ENCODE peak calls at places on chromosomes 2 and 18, in four cellular contexts. U, Y, T and Z are unnamed samples. For H3K9me3, the result is how much of the 10 kb centered on the place peaks cover.

GRCh38 chr2:226137201-226137811 is 662.3 kb downstream of the IRS1 start:
- DNase-seq in T (no peak), U (no peak), Y (peak), Z (no peak)

GRCh38 chr18:80159713-80160636 is 50.9 kb downstream of the ADNP2 start:
- DNase-seq in T (peak), Y (no peak), U (no peak), Z (no peak)

GRCh38 chr2:100278501-100278900 is 43.8 kb downstream of the LONRF2 start:
- DNase-seq in T (no peak), U (no peak), Y (no peak), Z (no peak)

GRCh38 chr2:4101938-4102337 is 398.6 kb downstream of the DCDC2C start:
- DNase-seq in Y (no peak), U (no peak), T (no peak), Z (no peak)

GRCh38 chr18:30088238-30088637 is 954.3 kb downstream of the DSC3 start:
- DNase-seq in U (no peak), T (no peak), Y (no peak), Z (no peak)

GRCh38 chr2:169439900-169440299 is 39.4 kb upstream of the BBS5 start:
- DNase-seq in T (no peak), U (no peak), Y (no peak), Z (no peak)

GRCh38 chr2:5766051-5766450 is 73.9 kb downstream of the SOX11 start:
- DNase-seq in T (no peak), Y (peak), U (no peak), Z (no peak)

GRCh38 chr2:219309278-219309677 is at the start of gene PTPRN:
- DNase-seq in U (no peak), T (no peak), Y (peak), Z (peak)

GRCh38 chr2:229821353-229821752 is 100.5 kb downstream of the TRIP12 start:
- DNase-seq in U (no peak), T (no peak), Y (no peak), Z (no peak)

GRCh38 chr2:188158337-188159100 is 133.2 kb upstream of the GULP1 start:
- DNase-seq in Y (peak), T (no peak), U (no peak), Z (no peak)

GRCh38 chr18:34595673-34596072 is 114.4 kb upstream of the DTNA start:
- DNase-seq in T (no peak), Y (peak), U (peak), Z (no peak)

GRCh38 chr2:38997784-38998183 is 108.1 kb downstream of the ARHGEF33 start:
- DNase-seq in U (no peak), Y (peak), T (no peak), Z (no peak)

GRCh38 chr2:231900486-231900942 is 25.7 kb downstream of the NPPC start:
- DNase-seq in T (peak), U (peak), Y (peak), Z (no peak)

GRCh38 chr2:238260879-238261278 is 21.0 kb upstream of the HES6 start:
- DNase-seq in T (peak), Y (peak), U (no peak), Z (no peak)

GRCh38 chr2:238261718-238262375 is 22.0 kb upstream of the HES6 start:
- DNase-seq in T (peak), U (no peak), Y (no peak), Z (no peak)

GRCh38 chr2:238257786-238258700 is 18.2 kb upstream of the HES6 start:
- DNase-seq in T (no peak), Y (no peak), U (no peak), Z (no peak)

GRCh38 chr2:238256594-238257104 is 16.8 kb upstream of the HES6 start:
- DNase-seq in Y (peak), T (peak), U (peak), Z (peak)

GRCh38 chr2:238259085-238260020 is 19.5 kb upstream of the HES6 start:
- DNase-seq in U (no peak), T (peak), Y (no peak), Z (peak)
- TF ChIP-seq CTCF in U (no peak), T (no peak), Y (peak), Z (no peak)

DNA sequence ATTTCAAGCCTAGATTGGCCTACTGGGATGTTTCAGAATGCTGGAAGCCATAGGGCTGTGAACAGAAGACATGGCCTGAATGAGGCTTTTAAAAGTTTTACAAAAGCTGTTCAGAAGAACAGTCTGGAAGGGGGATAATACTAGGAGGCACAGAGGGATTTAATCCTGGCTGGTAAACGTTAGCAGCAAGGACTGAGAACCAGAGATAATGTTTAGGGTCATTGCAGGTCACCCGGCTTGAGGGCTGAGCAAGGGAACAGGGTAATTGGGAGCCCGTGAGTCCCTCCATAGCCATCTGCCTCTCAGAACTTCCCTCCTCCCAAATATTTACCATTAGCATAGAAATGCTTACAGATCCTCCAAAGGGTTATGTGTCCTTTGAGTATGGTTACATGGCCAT is 765.4 kb downstream of the TMEM182 start:
- DNase-seq in T (no peak), Y (no peak), U (no peak), Z (no peak)
- H3K9me3 ChIP-seq in T (under half), Y (under half), U (under half), Z (under half)

GRCh38 chr2:41241325-41242000 is 789.6 kb upstream of the SLC8A1 start:
- DNase-seq in U (no peak), Y (no peak), T (no peak), Z (no peak)
- TF ChIP-seq CTCF in U (no peak), Y (no peak), T (no peak), Z (no peak)

GRCh38 chr2:105828543-105828942 is 83.8 kb downstream of the NCK2 start:
- DNase-seq in U (no peak), T (no peak), Y (no peak), Z (no peak)
- H3K9me3 ChIP-seq in U (under half), T (under half), Y (under half), Z (under half)

DNA sequence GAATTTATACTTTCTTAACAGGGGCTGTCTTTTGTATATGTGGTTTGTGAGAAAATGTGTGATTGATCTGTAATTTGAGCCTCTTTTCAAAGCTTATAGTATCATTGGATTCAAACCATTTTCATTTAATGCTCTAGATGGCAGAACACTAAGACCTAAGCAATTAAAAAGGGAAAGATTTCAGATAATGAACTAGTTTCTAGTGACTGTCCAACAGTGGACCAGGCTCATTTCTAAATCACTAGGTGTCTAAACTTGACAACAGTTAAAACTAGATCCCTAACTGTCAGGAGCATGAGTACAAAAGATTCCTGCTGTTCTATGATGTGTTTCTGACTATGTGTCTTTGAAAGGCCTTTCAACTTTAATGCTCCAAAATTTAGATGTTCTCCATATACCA is 54.6 kb downstream of the ANKRD44 start:
- DNase-seq in T (no peak), Y (no peak), U (no peak), Z (no peak)
- TF ChIP-seq CTCF in T (no peak), Y (no peak), U (no peak), Z (no peak)

GRCh38 chr2:159722580-159722979 is 10.3 kb downstream of the MARCHF7 start:
- DNase-seq in U (no peak), T (no peak), Y (no peak), Z (no peak)
- H3K9me3 ChIP-seq in U (under half), T (under half), Y (under half), Z (under half)

GRCh38 chr2:166181813-166182154 is 54.0 kb upstream of the SCN1A start:
- DNase-seq in T (no peak), Y (no peak), U (no peak), Z (no peak)

GRCh38 chr2:166179201-166179600 is 51.4 kb upstream of the SCN1A start:
- DNase-seq in T (no peak), Y (no peak), U (no peak), Z (no peak)

GRCh38 chr2:166184789-166185188 is 57.0 kb upstream of the SCN1A start:
- DNase-seq in Y (no peak), U (no peak), T (no peak), Z (no peak)

DNA sequence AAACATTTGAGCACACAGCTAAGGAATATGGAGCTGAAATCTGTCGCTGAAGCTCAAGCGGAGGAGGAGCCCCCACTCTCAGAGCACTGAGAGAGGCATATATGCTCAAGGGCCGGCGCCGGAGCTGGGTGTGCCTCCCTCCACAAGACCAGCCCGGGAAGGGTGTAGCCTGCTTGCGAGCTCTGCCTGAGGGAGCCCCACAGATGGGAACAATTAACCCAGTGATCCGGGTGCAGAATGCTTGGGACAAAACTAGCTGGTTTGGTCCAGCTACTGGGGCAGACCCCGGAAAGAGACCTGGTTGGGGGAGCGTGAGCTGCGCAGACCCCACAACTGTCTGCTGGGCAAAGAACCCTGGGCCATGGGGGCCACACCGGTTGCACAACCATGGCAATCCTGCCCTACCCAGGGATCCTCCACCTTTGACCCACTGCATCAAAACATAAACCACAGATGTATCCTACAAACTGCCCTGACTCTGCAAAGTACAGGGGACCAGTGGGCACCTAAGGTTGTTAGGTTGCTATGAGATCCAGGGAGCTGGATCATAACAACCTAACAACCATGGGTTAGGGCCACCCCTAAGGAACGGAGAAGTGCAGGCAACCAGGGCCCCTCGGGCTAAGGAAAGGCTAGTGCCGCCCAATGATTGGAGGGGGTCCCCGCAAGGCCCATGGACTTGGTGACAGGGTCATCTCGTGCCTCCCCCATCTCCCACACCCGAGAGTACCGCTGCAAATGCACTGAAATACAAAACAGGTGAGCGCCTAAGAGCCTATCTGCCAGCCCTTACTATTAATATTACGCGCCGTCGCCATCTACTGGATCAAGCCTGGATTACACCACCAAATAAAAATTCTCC is 53.4 kb upstream of the SCN1A start:
- DNase-seq in Y (peak), U (no peak), T (no peak), Z (no peak)
- TF ChIP-seq CTCF in Y (peak), U (no peak), T (peak), Z (no peak)

DNA sequence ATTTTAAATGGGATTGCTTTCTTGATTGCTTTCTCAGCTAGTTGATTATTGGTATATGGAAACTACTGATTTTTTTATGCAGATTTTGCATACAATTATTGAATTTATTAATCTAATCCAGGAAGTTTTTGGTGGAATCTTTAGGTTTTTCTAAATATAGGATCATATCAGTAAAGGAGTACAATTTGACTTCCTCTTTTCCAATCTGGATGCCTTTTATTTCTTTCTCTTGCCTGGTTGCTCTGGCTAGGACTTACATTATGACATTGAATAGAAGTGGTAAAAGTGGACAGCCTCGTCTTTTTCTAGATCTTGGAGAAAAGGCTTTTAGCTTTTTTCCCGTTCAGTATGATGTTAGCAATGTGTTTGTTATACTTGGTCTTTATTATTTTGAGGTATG is 51.3 kb downstream of the OTX1 start:
- DNase-seq in T (no peak), Y (no peak), U (no peak), Z (no peak)
- H3K9me3 ChIP-seq in T (under half), Y (under half), U (under half), Z (under half)

DNA sequence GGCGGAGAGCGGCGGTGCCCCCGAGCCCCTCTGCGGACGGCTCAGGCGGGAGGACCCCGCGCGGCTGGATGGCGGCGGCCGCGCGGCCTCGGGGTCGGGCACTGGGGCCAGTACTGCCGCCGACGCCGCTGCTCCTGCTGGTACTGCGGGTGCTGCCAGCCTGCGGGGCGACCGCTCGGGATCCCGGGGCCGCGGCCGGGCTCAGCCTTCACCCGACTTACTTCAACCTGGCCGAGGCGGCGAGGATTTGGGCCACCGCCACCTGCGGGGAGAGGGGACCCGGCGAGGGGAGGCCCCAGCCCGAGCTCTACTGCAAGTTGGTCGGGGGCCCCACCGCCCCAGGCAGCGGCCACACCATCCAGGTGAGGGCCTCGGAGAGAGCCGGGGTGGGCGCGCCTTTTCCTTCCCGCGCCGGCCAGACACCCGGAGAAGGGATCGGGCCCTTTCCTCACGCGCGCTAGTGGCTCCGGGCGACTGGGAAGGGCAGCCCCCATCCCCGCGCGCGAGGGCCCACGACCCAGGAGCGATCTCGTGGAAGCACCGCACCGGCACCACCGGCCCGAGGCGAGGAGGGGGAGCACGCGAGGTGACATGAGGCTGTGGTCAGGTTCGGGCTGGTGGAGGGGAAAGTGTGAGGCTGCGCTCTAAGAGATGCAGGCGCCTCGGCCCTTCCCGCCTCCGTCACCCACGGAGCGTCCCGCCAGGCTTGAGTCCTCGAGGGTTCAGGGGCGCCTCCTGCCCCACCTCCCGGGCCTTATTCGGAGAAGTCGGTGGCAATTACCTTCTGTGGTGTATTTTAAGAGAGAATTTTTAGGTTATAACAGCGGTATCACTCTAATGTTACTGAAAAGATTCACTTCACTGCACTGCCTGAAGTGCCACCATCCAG is 607 bp downstream of the LAMA3 start:
- DNase-seq in Y (no peak), T (no peak), U (no peak), Z (peak)
- TF ChIP-seq CTCF in Y (no peak), T (no peak), U (no peak), Z (peak)

GRCh38 chr18:60327880-60328589 is 44.5 kb downstream of the MC4R start:
- DNase-seq in Y (no peak), U (no peak), T (no peak), Z (no peak)
- H3K9me3 ChIP-seq in Y (under half), U (under half), T (under half), Z (under half)